ENCODE peak calls at places on chromosomes 7 and 10, in five cellular contexts. One of them, this sample, is unnamed.

GRCh38 chr10:69974551-69975155 is 78.0 kb upstream of the MACROH2A2 start:
- DNase-seq in K562: no peak
- DNase-seq in GM23248: peak
- DNase-seq in mammary epithelial cell: no peak
- DNase-seq in fibroblast of lung: peak
- DNase-seq in this sample: no peak

GRCh38 chr7:147804032-147804431 is 786.5 kb upstream of the C7orf33 start:
- DNase-seq in K562: no peak
- DNase-seq in GM23248: no peak
- DNase-seq in mammary epithelial cell: no peak
- DNase-seq in fibroblast of lung: no peak
- DNase-seq in this sample: no peak

GRCh38 chr7:139541600-139542307 is 18.3 kb downstream of the CLEC2L start:
- DNase-seq in K562: no peak
- DNase-seq in GM23248: no peak
- DNase-seq in mammary epithelial cell: no peak
- DNase-seq in fibroblast of lung: no peak
- DNase-seq in this sample: no peak

GRCh38 chr10:91690412-91690811 is 57.5 kb upstream of the PPP1R3C start:
- DNase-seq in K562: no peak
- DNase-seq in GM23248: no peak
- DNase-seq in mammary epithelial cell: no peak
- DNase-seq in fibroblast of lung: no peak
- DNase-seq in this sample: no peak

GRCh38 chr7:129393255-129393654 is 41.0 kb upstream of the STRIP2 start:
- DNase-seq in K562: no peak
- DNase-seq in GM23248: no peak
- DNase-seq in mammary epithelial cell: no peak
- DNase-seq in fibroblast of lung: no peak
- DNase-seq in this sample: no peak

GRCh38 chr10:61744469-61744868 is 81.7 kb downstream of the CABCOCO1 start:
- DNase-seq in K562: peak
- DNase-seq in GM23248: no peak
- DNase-seq in mammary epithelial cell: no peak
- DNase-seq in fibroblast of lung: no peak
- DNase-seq in this sample: no peak

GRCh38 chr7:20012100-20012499 is 205.1 kb downstream of the MACC1 start:
- DNase-seq in K562: no peak
- DNase-seq in GM23248: no peak
- DNase-seq in mammary epithelial cell: no peak
- DNase-seq in fibroblast of lung: no peak
- DNase-seq in this sample: no peak

GRCh38 chr7:107726356-107727130 is 17.4 kb upstream of the CBLL1 start:
- DNase-seq in K562: no peak
- DNase-seq in GM23248: peak
- DNase-seq in mammary epithelial cell: no peak
- DNase-seq in fibroblast of lung: no peak
- DNase-seq in this sample: no peak

GRCh38 chr10:82938331-82938730 is 1063.3 kb downstream of the NRG3 start:
- DNase-seq in K562: no peak
- DNase-seq in GM23248: no peak
- DNase-seq in mammary epithelial cell: no peak
- DNase-seq in fibroblast of lung: no peak
- DNase-seq in this sample: no peak

GRCh38 chr10:72026251-72026650 is 62.1 kb downstream of the CHST3 start:
- DNase-seq in K562: no peak
- DNase-seq in GM23248: no peak
- DNase-seq in mammary epithelial cell: no peak
- DNase-seq in fibroblast of lung: no peak
- DNase-seq in this sample: no peak

GRCh38 chr10:122525788-122526187 is 34.8 kb upstream of the DMBT1 start:
- DNase-seq in K562: no peak
- DNase-seq in GM23248: no peak
- DNase-seq in mammary epithelial cell: no peak
- DNase-seq in fibroblast of lung: no peak
- DNase-seq in this sample: no peak

GRCh38 chr10:122526892-122527291 is 33.7 kb upstream of the DMBT1 start:
- DNase-seq in K562: no peak
- DNase-seq in GM23248: no peak
- DNase-seq in mammary epithelial cell: no peak
- DNase-seq in fibroblast of lung: no peak
- DNase-seq in this sample: no peak

GRCh38 chr10:122519873-122520272 is 40.7 kb upstream of the DMBT1 start:
- DNase-seq in K562: no peak
- DNase-seq in GM23248: no peak
- DNase-seq in mammary epithelial cell: no peak
- DNase-seq in fibroblast of lung: no peak
- DNase-seq in this sample: no peak

GRCh38 chr10:122521011-122521410 is 39.5 kb upstream of the DMBT1 start:
- DNase-seq in K562: no peak
- DNase-seq in GM23248: no peak
- DNase-seq in mammary epithelial cell: no peak
- DNase-seq in fibroblast of lung: peak
- DNase-seq in this sample: no peak

DNA sequence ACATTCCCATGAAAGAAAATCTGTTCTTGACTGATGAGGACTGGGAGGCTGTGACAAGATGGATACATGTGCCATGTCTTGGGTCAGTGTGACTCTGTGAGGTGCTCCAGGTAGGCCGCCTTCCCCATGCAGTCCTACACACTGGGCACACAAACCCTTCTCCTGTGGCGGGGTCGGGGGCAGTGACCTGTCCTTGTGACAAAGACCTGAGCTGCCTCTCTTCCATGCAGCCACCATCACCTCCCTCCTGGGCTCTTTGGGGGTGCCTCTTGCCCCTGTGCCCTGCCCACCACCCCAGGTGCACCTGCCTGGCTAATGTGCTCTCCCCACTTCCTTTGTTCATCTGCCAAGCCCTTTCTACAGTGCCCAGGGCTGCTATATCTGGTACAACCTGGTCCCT is 35.7 kb upstream of the DMBT1 start:
- DNase-seq in K562: no peak
- DNase-seq in GM23248: no peak
- DNase-seq in mammary epithelial cell: no peak
- DNase-seq in fibroblast of lung: no peak
- DNase-seq in this sample: no peak
- H3K9ac ChIP-seq in K562: no peak
- H3K9ac ChIP-seq in GM23248: no peak
- H3K9ac ChIP-seq in mammary epithelial cell: no peak
- H3K9ac ChIP-seq in fibroblast of lung: no peak
- H3K9ac ChIP-seq in this sample: no peak

GRCh38 chr10:22625511-22626288 is 88.7 kb downstream of the PIP4K2A start:
- DNase-seq in K562: no peak
- DNase-seq in GM23248: no peak
- DNase-seq in mammary epithelial cell: no peak
- DNase-seq in fibroblast of lung: peak
- DNase-seq in this sample: no peak

GRCh38 chr10:22628309-22628708 is 86.1 kb downstream of the PIP4K2A start:
- DNase-seq in K562: no peak
- DNase-seq in GM23248: no peak
- DNase-seq in mammary epithelial cell: no peak
- DNase-seq in fibroblast of lung: no peak
- DNase-seq in this sample: no peak

GRCh38 chr10:22624289-22624738 is 90.1 kb downstream of the PIP4K2A start:
- DNase-seq in K562: peak
- DNase-seq in GM23248: peak
- DNase-seq in mammary epithelial cell: peak
- DNase-seq in fibroblast of lung: peak
- DNase-seq in this sample: no peak

GRCh38 chr10:22629126-22629525 is 85.3 kb downstream of the PIP4K2A start:
- DNase-seq in K562: no peak
- DNase-seq in GM23248: peak
- DNase-seq in mammary epithelial cell: no peak
- DNase-seq in fibroblast of lung: peak
- DNase-seq in this sample: no peak

DNA sequence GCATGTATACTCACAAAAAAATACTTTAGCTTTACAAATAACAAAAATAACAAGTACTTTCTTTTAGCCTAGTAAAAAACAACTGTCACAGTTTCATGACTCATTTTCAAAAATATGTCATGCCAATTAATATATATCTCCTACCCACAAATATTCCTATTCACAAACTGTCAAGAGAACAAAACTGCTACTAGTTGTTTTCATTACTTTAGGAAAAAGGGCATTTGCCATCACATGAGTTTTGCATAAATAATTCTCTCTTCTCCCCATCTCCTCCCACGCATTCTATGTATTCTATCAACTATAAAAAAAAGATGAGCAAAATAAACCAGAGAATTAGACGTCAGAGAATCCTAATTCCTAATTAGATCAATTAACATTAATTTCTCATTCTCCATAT is 87.6 kb downstream of the PIP4K2A start:
- DNase-seq in K562: no peak
- DNase-seq in GM23248: peak
- DNase-seq in mammary epithelial cell: no peak
- DNase-seq in fibroblast of lung: peak
- DNase-seq in this sample: no peak
- H3K9ac ChIP-seq in K562: no peak
- H3K9ac ChIP-seq in GM23248: peak
- H3K9ac ChIP-seq in mammary epithelial cell: no peak
- H3K9ac ChIP-seq in fibroblast of lung: no peak
- H3K9ac ChIP-seq in this sample: no peak

DNA sequence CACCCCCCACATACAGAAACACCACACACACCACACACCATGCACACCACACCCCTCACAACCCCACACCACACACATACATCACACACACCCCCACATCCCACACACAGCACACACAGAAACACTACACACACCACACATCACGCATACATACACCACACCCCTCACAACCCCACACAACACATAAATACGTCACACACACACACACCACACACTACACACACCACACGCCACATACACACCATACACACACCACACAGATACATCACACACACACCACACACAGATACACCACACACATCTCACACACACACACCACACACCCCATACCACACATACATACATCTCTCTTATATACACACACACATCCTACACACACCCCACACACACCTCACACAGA is 126.2 kb downstream of the ANLN start:
- DNase-seq in K562: no peak
- DNase-seq in GM23248: no peak
- DNase-seq in mammary epithelial cell: no peak
- DNase-seq in fibroblast of lung: no peak
- DNase-seq in this sample: no peak
- H3K9ac ChIP-seq in K562: no peak
- H3K9ac ChIP-seq in GM23248: no peak
- H3K9ac ChIP-seq in mammary epithelial cell: no peak
- H3K9ac ChIP-seq in fibroblast of lung: no peak
- H3K9ac ChIP-seq in this sample: no peak

GRCh38 chr7:106316947-106317346 is 32.2 kb upstream of the NAMPT start:
- DNase-seq in K562: no peak
- DNase-seq in GM23248: no peak
- DNase-seq in mammary epithelial cell: no peak
- DNase-seq in fibroblast of lung: no peak
- DNase-seq in this sample: no peak
- H3K9ac ChIP-seq in K562: no peak
- H3K9ac ChIP-seq in GM23248: no peak
- H3K9ac ChIP-seq in mammary epithelial cell: no peak
- H3K9ac ChIP-seq in fibroblast of lung: no peak
- H3K9ac ChIP-seq in this sample: no peak

DNA sequence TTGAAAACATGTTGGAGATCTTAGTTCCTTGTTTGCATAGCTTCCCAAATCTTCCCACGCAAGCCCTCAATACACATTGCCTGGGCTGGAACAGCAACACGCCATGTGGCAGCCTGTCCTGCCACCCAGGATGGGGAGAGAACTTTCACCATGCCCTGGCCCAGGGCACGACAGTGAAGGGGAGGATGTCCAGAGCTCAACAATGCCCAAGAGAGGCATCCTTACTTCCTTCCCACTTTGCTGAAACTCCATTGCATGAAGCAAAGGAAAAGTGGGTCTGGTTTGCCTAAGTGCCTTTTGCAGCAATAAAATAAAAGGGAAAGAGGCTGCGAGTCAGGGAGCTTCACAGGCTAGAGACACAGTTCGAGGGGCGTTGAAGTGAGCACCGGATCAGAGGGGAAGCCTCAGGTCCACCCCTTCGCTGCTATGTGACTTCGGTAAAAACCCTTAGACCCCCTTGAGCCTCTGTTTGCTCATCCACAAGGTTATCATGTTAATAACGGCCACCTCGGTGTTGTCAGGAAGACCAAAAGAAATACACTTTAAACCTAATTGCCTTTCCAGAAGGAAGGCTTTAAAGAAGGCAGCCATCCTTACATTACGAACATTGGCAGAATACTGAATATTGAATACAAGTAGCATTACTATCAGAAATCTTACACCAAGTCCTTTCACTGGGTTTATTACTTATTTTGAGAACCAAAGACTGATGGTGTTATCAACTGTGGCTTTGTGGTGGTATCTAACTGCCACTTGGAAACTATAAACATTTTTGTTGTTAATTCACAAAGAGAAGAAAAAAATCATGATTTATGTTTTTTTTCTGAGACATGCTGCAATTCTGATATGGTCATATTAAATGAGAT is 133.3 kb downstream of the ICA1 start:
- DNase-seq in K562: no peak
- DNase-seq in GM23248: no peak
- DNase-seq in mammary epithelial cell: no peak
- DNase-seq in fibroblast of lung: no peak
- DNase-seq in this sample: no peak
- H3K9ac ChIP-seq in K562: no peak
- H3K9ac ChIP-seq in GM23248: no peak
- H3K9ac ChIP-seq in mammary epithelial cell: no peak
- H3K9ac ChIP-seq in fibroblast of lung: no peak
- H3K9ac ChIP-seq in this sample: no peak

DNA sequence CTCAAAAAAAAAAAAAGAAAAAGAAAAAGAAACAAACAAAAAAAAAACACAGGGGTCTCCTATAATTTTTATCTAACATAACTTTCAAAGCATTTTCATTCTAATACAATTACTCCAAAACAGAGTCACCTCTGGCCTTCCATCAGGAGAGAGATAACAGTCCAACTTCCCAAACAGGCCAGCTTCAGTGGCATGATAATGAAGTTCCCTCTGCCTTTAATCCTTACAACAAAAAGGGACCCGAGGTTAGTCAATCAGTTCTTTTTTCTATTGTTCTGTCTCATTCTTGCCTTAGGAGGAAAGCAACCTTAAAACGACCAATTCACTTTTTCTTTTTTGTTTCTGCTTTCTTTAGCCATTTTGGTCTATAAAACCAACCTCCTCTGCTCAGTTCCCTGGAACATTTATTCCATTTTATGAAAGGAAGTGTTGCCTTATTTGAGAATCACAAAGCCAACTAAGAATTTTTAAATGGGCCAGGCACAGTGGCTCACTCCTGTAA is 16.5 kb upstream of the FXYD4 start:
- DNase-seq in K562: no peak
- DNase-seq in GM23248: no peak
- DNase-seq in mammary epithelial cell: no peak
- DNase-seq in fibroblast of lung: no peak
- DNase-seq in this sample: no peak
- H3K9ac ChIP-seq in K562: no peak
- H3K9ac ChIP-seq in GM23248: no peak
- H3K9ac ChIP-seq in mammary epithelial cell: no peak
- H3K9ac ChIP-seq in fibroblast of lung: no peak
- H3K9ac ChIP-seq in this sample: no peak

DNA sequence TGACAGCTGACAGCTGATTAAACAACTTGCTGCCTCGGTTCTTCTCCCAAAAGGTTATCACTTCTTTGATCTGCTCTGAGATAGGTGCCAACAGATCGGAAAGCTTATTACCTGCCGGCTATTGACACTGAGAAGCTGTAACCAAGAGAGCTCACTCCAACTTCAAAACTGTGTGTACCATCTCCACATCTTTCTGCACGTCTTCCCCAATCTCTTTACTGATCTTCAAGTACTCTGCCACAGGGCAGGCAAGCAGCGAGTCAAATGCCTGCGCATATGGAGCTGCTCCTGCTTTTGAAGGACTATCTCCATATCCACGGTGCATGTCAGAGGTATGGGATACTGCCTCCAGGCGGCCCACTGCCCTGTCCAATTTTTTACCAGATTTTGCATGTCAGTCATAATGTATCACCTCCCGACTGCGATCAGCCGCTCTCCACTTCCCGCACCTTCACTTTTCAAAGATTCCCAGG is 352 bp upstream of the ZNF485 start:
- DNase-seq in K562: no peak
- DNase-seq in GM23248: no peak
- DNase-seq in mammary epithelial cell: no peak
- DNase-seq in fibroblast of lung: no peak
- DNase-seq in this sample: no peak
- H3K9ac ChIP-seq in K562: no peak
- H3K9ac ChIP-seq in GM23248: peak
- H3K9ac ChIP-seq in mammary epithelial cell: no peak
- H3K9ac ChIP-seq in fibroblast of lung: no peak
- H3K9ac ChIP-seq in this sample: no peak

This sample was measured in keratinocyte.